ENCODE peak calls at places on chromosome 22, in four cellular contexts. One of them, this sample, is unnamed.

GRCh38 chr22:45859231-45860161 is 117.5 kb downstream of the WNT7B start:
- DNase-seq in right atrium auricular region: peak; percentile 47
- DNase-seq in stomach: peak; percentile 17
- DNase-seq in IMR-90: peak; percentile 21
- DNase-seq in this sample: no peak

GRCh38 chr22:19892249-19892879 is 37.7 kb upstream of the GNB1L start:
- DNase-seq in stomach: no peak
- DNase-seq in IMR-90: peak; percentile 53
- DNase-seq in right atrium auricular region: no peak
- DNase-seq in this sample: no peak

GRCh38 chr22:20656902-20657836 is 116.7 kb upstream of the SERPIND1 start:
- DNase-seq in stomach: no peak
- DNase-seq in right atrium auricular region: no peak
- DNase-seq in IMR-90: peak; percentile 1
- DNase-seq in this sample: no peak

GRCh38 chr22:33620085-33620484 is 300.2 kb downstream of the LARGE1 start:
- DNase-seq in right atrium auricular region: no peak
- DNase-seq in stomach: no peak
- DNase-seq in IMR-90: no peak
- DNase-seq in this sample: no peak

GRCh38 chr22:45544588-45545170 is 42.0 kb downstream of the FBLN1 start:
- DNase-seq in stomach: no peak
- DNase-seq in right atrium auricular region: no peak
- DNase-seq in IMR-90: peak; percentile 35
- DNase-seq in this sample: no peak

GRCh38 chr22:48953830-48954229 is 873.8 kb downstream of the BRD1 start:
- DNase-seq in right atrium auricular region: peak; percentile 16
- DNase-seq in stomach: peak; percentile 14
- DNase-seq in IMR-90: no peak
- DNase-seq in this sample: no peak

GRCh38 chr22:27405672-27406388 is 395.7 kb downstream of the MN1 start:
- DNase-seq in IMR-90: peak; percentile 45
- DNase-seq in stomach: peak; percentile 73
- DNase-seq in right atrium auricular region: no peak
- DNase-seq in this sample: peak; percentile 4

GRCh38 chr22:27801616-27802388 is at the start of gene MN1:
- DNase-seq in IMR-90: peak; percentile 35
- DNase-seq in stomach: peak; percentile 48
- DNase-seq in right atrium auricular region: no peak
- DNase-seq in this sample: no peak

GRCh38 chr22:49607821-49608220 is 219.9 kb downstream of the BRD1 start:
- DNase-seq in stomach: no peak
- DNase-seq in IMR-90: no peak
- DNase-seq in right atrium auricular region: no peak
- DNase-seq in this sample: no peak

GRCh38 chr22:49327411-49327810 is 500.3 kb downstream of the BRD1 start:
- DNase-seq in right atrium auricular region: peak; percentile 43
- DNase-seq in stomach: peak; percentile 9
- DNase-seq in IMR-90: no peak
- DNase-seq in this sample: no peak

GRCh38 chr22:39938509-39938908 is 21.7 kb upstream of the TMA7B start:
- DNase-seq in right atrium auricular region: no peak
- DNase-seq in IMR-90: no peak
- DNase-seq in stomach: no peak
- DNase-seq in this sample: no peak

GRCh38 chr22:29524440-29525191 is 28.9 kb downstream of the THOC5 start:
- DNase-seq in IMR-90: peak; percentile 13
- DNase-seq in stomach: peak; percentile 27
- DNase-seq in right atrium auricular region: no peak
- DNase-seq in this sample: peak; percentile 27

GRCh38 chr22:17781319-17782031 is 7.2 kb upstream of the BID start:
- DNase-seq in right atrium auricular region: no peak
- DNase-seq in IMR-90: peak; percentile 94
- DNase-seq in stomach: no peak
- DNase-seq in this sample: peak; percentile 34

GRCh38 chr22:40463017-40463631 is 92.7 kb downstream of the SGSM3 start:
- DNase-seq in IMR-90: no peak
- DNase-seq in stomach: no peak
- DNase-seq in right atrium auricular region: no peak
- DNase-seq in this sample: no peak

GRCh38 chr22:26328221-26328620 is 100.8 kb upstream of the ASPHD2 start:
- DNase-seq in stomach: no peak
- DNase-seq in right atrium auricular region: no peak
- DNase-seq in IMR-90: no peak
- DNase-seq in this sample: no peak

GRCh38 chr22:47195156-47195675 is 432.8 kb downstream of the TBC1D22A start:
- DNase-seq in IMR-90: no peak
- DNase-seq in stomach: peak; percentile 16
- DNase-seq in right atrium auricular region: peak; percentile 36
- DNase-seq in this sample: no peak

GRCh38 chr22:30290679-30291333 is 1.5 kb upstream of the CASTOR1 start:
- DNase-seq in right atrium auricular region: peak; percentile 94
- DNase-seq in IMR-90: peak; percentile 48
- DNase-seq in stomach: peak; percentile 91
- DNase-seq in this sample: peak; percentile 36

GRCh38 chr22:44147036-44147645 is 33.6 kb upstream of the PARVG start:
- DNase-seq in IMR-90: no peak
- DNase-seq in stomach: no peak
- DNase-seq in right atrium auricular region: no peak
- DNase-seq in this sample: no peak

GRCh38 chr22:25698461-25698860 is 43.5 kb upstream of the MYO18B start:
- DNase-seq in stomach: no peak
- DNase-seq in IMR-90: no peak
- DNase-seq in right atrium auricular region: no peak
- DNase-seq in this sample: no peak

GRCh38 chr22:22422629-22423112 is 85.9 kb downstream of the ZNF280B start:
- DNase-seq in stomach: peak; percentile 65
- DNase-seq in IMR-90: peak; percentile 48
- DNase-seq in right atrium auricular region: peak; percentile 68
- DNase-seq in this sample: peak; percentile 28

GRCh38 chr22:19823191-19823590 is 31.5 kb downstream of the GNB1L start:
- DNase-seq in stomach: peak; percentile 17
- DNase-seq in right atrium auricular region: peak; percentile 44
- DNase-seq in IMR-90: no peak
- DNase-seq in this sample: no peak

GRCh38 chr22:30435674-30436126 is 10.1 kb downstream of the MTFP1 start:
- DNase-seq in stomach: peak; percentile 56
- DNase-seq in IMR-90: no peak
- DNase-seq in right atrium auricular region: no peak
- DNase-seq in this sample: no peak

GRCh38 chr22:30879398-30879797 is 89.2 kb downstream of the MORC2 start:
- DNase-seq in IMR-90: no peak
- DNase-seq in right atrium auricular region: no peak
- DNase-seq in stomach: no peak
- DNase-seq in this sample: no peak

GRCh38 chr22:38861927-38862326 is 10.1 kb downstream of the CBX6 start:
- DNase-seq in stomach: no peak
- DNase-seq in IMR-90: no peak
- DNase-seq in right atrium auricular region: no peak
- DNase-seq in this sample: no peak

GRCh38 chr22:50314455-50315288 is 7.2 kb upstream of the PLXNB2 start:
- DNase-seq in IMR-90: no peak
- DNase-seq in right atrium auricular region: no peak
- DNase-seq in stomach: peak; percentile 54
- DNase-seq in this sample: no peak

GRCh38 chr22:28952857-28953256 is 69.5 kb downstream of the ZNRF3 start:
- DNase-seq in IMR-90: peak; percentile 80
- DNase-seq in stomach: no peak
- DNase-seq in right atrium auricular region: no peak
- DNase-seq in this sample: no peak

GRCh38 chr22:19822301-19823117 is 32.2 kb downstream of the GNB1L start:
- DNase-seq in stomach: peak; percentile 42
- DNase-seq in right atrium auricular region: no peak
- DNase-seq in IMR-90: no peak
- DNase-seq in this sample: no peak

GRCh38 chr22:33832558-33833151 is 87.6 kb downstream of the LARGE1 start:
- DNase-seq in right atrium auricular region: no peak
- DNase-seq in stomach: peak; percentile 52
- DNase-seq in IMR-90: no peak
- DNase-seq in this sample: no peak

GRCh38 chr22:46563381-46564083 is 26.1 kb upstream of the CELSR1 start:
- DNase-seq in right atrium auricular region: peak; percentile 84
- DNase-seq in IMR-90: peak; percentile 37
- DNase-seq in stomach: peak; percentile 88
- DNase-seq in this sample: peak; percentile 16

GRCh38 chr22:45742866-45743450 is 71.3 kb downstream of the ATXN10 start:
- DNase-seq in IMR-90: peak; percentile 65
- DNase-seq in stomach: peak; percentile 30
- DNase-seq in right atrium auricular region: no peak
- DNase-seq in this sample: no peak

GRCh38 chr22:35230839-35231584 is 26.3 kb upstream of the HMGXB4 start:
- DNase-seq in stomach: no peak
- DNase-seq in IMR-90: no peak
- DNase-seq in right atrium auricular region: no peak
- DNase-seq in this sample: no peak

GRCh38 chr22:46738961-46739870 is 1.2 kb upstream of the CERK start:
- DNase-seq in IMR-90: peak; percentile 72
- DNase-seq in stomach: peak; percentile 73
- DNase-seq in right atrium auricular region: peak; percentile 83
- DNase-seq in this sample: peak; percentile 82

GRCh38 chr22:19260804-19261203 is 30.7 kb downstream of the CLTCL1 start:
- DNase-seq in stomach: no peak
- DNase-seq in IMR-90: no peak
- DNase-seq in right atrium auricular region: no peak
- DNase-seq in this sample: no peak

GRCh38 chr22:48278620-48279464 is 1516.4 kb downstream of the TBC1D22A start:
- DNase-seq in right atrium auricular region: peak; percentile 49
- DNase-seq in stomach: no peak
- DNase-seq in IMR-90: no peak
- DNase-seq in this sample: no peak

GRCh38 chr22:22111267-22111751 is 128.7 kb upstream of the TOP3B start:
- DNase-seq in IMR-90: peak; percentile 95
- DNase-seq in stomach: no peak
- DNase-seq in right atrium auricular region: no peak
- DNase-seq in this sample: peak; percentile 69

GRCh38 chr22:49555526-49555925 is 272.1 kb downstream of the BRD1 start:
- DNase-seq in right atrium auricular region: no peak
- DNase-seq in IMR-90: no peak
- DNase-seq in stomach: no peak
- DNase-seq in this sample: no peak

GRCh38 chr22:29715705-29716104 is 4.1 kb upstream of the CABP7 start:
- DNase-seq in IMR-90: no peak
- DNase-seq in stomach: no peak
- DNase-seq in right atrium auricular region: no peak
- DNase-seq in this sample: no peak

DNA sequence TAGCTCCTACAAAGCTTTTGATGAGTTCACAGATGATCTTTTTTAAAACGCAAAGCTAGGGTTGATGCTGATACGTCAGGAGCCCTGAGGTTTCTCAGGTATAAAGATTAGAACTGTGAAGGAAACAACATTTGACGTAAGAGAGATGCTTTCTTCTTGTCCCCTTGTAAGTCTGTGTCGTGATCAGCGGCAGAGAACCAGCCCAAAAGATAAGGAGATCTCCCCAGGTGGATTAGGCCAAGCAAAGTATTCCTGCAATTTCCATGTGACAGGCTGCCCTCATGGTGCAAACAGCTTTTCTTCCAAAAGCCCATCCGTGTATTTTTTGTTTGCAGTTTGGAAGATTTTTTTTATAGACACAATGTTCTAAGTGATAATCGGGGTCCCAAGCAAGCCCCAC is 45.9 kb upstream of the YWHAH start:
- DNase-seq in right atrium auricular region: no peak
- DNase-seq in stomach: no peak
- DNase-seq in IMR-90: no peak
- DNase-seq in this sample: no peak
- TF ChIP-seq CTCF in right atrium auricular region: no peak
- TF ChIP-seq CTCF in stomach: no peak
- TF ChIP-seq CTCF in IMR-90: no peak
- TF ChIP-seq CTCF in this sample: no peak

DNA sequence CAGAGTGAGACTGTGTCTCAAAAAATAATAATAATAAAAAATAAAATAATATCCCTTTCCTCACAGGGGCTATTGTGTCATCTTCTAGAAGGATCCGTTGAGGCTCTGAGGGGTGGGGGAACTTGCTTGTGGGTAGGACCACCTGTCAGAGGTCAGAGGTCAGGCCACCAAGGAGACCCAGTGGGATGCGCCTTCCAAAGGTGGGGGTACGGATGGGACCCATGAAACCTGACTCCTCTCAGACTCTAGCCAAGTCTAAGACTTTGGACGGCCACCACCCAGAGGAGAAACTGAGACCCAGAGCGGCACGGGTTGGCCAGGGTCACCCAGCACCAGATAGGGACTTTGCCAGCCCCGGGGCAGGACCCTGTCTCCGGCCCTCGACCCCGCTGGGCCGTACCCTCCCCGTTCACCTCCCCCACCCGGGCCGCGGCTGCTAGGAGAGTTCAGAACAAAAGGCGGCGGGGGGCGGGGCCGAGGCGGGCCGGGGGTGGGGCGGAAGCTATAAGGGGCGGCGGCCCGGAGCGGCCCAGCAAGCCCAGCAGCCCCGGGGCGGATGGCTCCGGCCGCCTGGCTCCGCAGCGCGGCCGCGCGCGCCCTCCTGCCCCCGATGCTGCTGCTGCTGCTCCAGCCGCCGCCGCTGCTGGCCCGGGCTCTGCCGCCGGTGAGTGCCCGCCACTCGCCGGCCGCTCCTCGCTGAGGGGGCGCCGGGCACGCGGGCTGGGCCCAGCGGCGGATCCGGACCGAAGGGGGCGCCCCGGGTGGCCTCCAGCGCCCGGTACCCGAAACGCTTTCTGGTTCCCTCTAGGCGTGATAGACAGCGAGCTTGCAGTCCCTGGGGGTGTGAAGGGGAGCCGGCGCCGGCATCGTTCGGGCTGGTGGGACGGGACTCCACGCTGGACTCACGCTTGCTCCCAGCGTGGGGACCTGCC is at the start of gene MMP11:
- DNase-seq in IMR-90: no peak
- DNase-seq in right atrium auricular region: no peak
- DNase-seq in stomach: peak; percentile 67
- DNase-seq in this sample: no peak
- TF ChIP-seq CTCF in IMR-90: peak; percentile 7
- TF ChIP-seq CTCF in right atrium auricular region: no peak
- TF ChIP-seq CTCF in stomach: no peak
- TF ChIP-seq CTCF in this sample: peak; percentile 34

GRCh38 chr22:41833369-41834004 is 582 bp downstream of the SREBF2 start:
- DNase-seq in stomach: peak; percentile 48
- DNase-seq in IMR-90: no peak
- DNase-seq in right atrium auricular region: peak; percentile 65
- DNase-seq in this sample: no peak

GRCh38 chr22:41831383-41831782 is 1.5 kb upstream of the SREBF2 start:
- DNase-seq in stomach: no peak
- DNase-seq in right atrium auricular region: no peak
- DNase-seq in IMR-90: no peak
- DNase-seq in this sample: no peak

GRCh38 chr22:41831828-41832552 is 915 bp upstream of the SREBF2 start:
- DNase-seq in IMR-90: peak; percentile 24
- DNase-seq in right atrium auricular region: no peak
- DNase-seq in stomach: no peak
- DNase-seq in this sample: no peak

GRCh38 chr22:41834005-41834975 is 1.4 kb downstream of the SREBF2 start:
- DNase-seq in right atrium auricular region: no peak
- DNase-seq in stomach: no peak
- DNase-seq in IMR-90: no peak
- DNase-seq in this sample: no peak

GRCh38 chr22:41832553-41833368 is at the start of gene SREBF2:
- DNase-seq in IMR-90: peak; percentile 99
- DNase-seq in right atrium auricular region: peak; percentile 100
- DNase-seq in stomach: peak; percentile 100
- DNase-seq in this sample: peak; percentile 99
- TF ChIP-seq CTCF in IMR-90: no peak
- TF ChIP-seq CTCF in right atrium auricular region: no peak
- TF ChIP-seq CTCF in stomach: no peak
- TF ChIP-seq CTCF in this sample: peak; percentile 28

GRCh38 chr22:24205438-24206189 is 24.3 kb downstream of the SUSD2 start:
- DNase-seq in stomach: no peak
- DNase-seq in IMR-90: no peak
- DNase-seq in right atrium auricular region: no peak
- DNase-seq in this sample: no peak
- TF ChIP-seq CTCF in stomach: no peak
- TF ChIP-seq CTCF in IMR-90: no peak
- TF ChIP-seq CTCF in right atrium auricular region: no peak
- TF ChIP-seq CTCF in this sample: peak; percentile 27